ENCODE peak calls at places on chromosomes 12 and 14, in five cellular contexts. X is SK-N-SH; Y is uterus; G is prostate gland; N is CD8-positive, alpha-beta memory T cell. V is an unnamed sample.
A peak's percentile ranks its signal among the peaks of the same experiment; 100 is the strongest.

GRCh38 chr14:67674480-67675218 is at the start of gene VTI1B:
- DNase-seq in X (peak; percentile 94), G (peak; percentile 61), N (peak; percentile 82), Y (peak; percentile 87), V (peak; percentile 83)

GRCh38 chr12:26164118-26164517 is 31.3 kb upstream of the SSPN start:
- DNase-seq in Y (no peak), G (no peak), X (no peak), N (no peak), V (no peak)

GRCh38 chr12:107109726-107110518 is 16.6 kb upstream of the CRY1 start:
- DNase-seq in Y (no peak), N (no peak), X (no peak), G (no peak), V (no peak)

GRCh38 chr12:114275937-114276785 is 129.8 kb downstream of the TBX5 start:
- DNase-seq in N (no peak), Y (no peak), X (no peak), G (no peak), V (no peak)

GRCh38 chr14:102016420-102017090 is 52.2 kb downstream of the DYNC1H1 start:
- DNase-seq in G (no peak), Y (no peak), X (no peak), N (no peak), V (no peak)

GRCh38 chr14:49970474-49971147 is 77.7 kb downstream of the ARF6 start:
- DNase-seq in N (no peak), G (no peak), X (no peak), Y (no peak), V (peak; percentile 94)

GRCh38 chr14:81550001-81550642 is 16.5 kb upstream of the SEL1L start:
- DNase-seq in G (no peak), N (no peak), Y (no peak), X (no peak), V (no peak)

GRCh38 chr14:21924479-21924878 is 250.9 kb upstream of the OR4E1 start:
- DNase-seq in Y (no peak), N (peak; percentile 81), G (no peak), X (no peak), V (peak; percentile 5)

GRCh38 chr12:106138646-106139421 is at the start of gene NUAK1:
- DNase-seq in X (peak; percentile 89), G (peak; percentile 76), N (no peak), Y (peak; percentile 70), V (peak; percentile 87)

GRCh38 chr12:47207005-47207717 is 127.4 kb upstream of the AMIGO2 start:
- DNase-seq in N (peak; percentile 59), Y (no peak), X (no peak), G (no peak), V (no peak)

GRCh38 chr12:120831648-120832267 is 72.4 kb downstream of the SPPL3 start:
- DNase-seq in G (no peak), N (no peak), X (peak; percentile 27), Y (no peak), V (no peak)

GRCh38 chr14:99244960-99245340 is 27.0 kb downstream of the BCL11B start:
- DNase-seq in X (no peak), Y (no peak), N (no peak), G (no peak), V (no peak)

GRCh38 chr14:63492391-63492790 is 50.8 kb downstream of the PPP2R5E start:
- DNase-seq in X (no peak), Y (no peak), G (no peak), N (no peak), V (no peak)

DNA sequence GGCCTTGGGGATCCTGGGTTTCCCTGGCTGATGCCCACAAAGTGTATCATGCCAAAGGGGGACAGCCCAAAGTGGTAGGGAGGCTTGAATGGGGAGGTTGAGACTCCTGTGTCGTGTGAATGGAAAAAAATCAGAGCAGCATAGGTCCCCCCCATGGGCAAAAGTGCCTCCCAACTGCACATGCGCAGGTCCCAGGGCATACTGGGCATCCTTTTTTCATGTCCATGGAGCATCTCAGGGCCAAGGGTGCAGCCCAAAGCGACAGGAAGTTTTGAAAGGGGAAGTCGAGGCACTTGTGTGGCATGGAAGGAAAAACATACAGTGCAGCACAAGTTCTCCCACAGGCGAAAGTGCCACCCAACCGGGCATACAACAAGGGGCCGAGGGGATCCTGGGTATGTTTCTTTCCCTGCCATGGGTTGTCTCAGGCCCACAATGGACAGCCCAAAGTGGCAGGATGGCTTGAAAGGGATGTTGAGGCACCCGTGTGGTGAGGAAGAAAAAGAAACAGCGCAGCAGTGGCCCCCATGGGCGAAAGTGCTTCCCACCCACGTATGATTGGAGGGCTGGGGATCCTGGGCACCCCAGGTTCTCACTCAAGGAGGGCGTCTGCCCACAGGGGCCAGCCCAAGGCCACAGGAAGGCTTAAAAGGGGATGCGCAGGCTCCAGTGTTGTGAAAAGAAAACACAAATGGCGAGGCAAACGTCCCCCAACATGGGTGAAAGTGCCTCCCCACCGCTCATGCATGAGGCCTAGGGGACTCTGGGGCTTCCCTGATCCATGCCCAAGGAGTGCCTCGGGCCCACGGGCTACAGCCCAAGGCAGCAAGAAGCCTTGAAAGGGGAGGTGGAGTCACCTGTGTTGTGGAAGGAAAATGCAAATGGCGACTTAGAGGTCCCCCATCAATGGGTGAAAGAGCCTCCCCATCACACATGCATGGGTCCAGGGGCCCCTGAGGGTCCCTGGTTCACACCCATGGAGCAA is 573.7 kb downstream of the ALG10 start:
- DNase-seq in G (no peak), Y (peak; percentile 2), N (no peak), X (no peak), V (no peak)
- H3K9me3 ChIP-seq in G (no peaks in the 10 kb centered on the region), Y (peaks cover 10% of the 10 kb centered on the region), N (peaks cover 16% of the 10 kb centered on the region), X (peaks cover 4% of the 10 kb centered on the region), V (no peaks in the 10 kb centered on the region)

GRCh38 chr12:92357584-92358261 is 212.1 kb upstream of the BTG1 start:
- DNase-seq in X (no peak), Y (no peak), N (no peak), G (no peak), V (no peak)
- H3K36me3 ChIP-seq in X (no peaks in the 10 kb centered on the region), Y (no peaks in the 10 kb centered on the region), N (no peaks in the 10 kb centered on the region), G (no peaks in the 10 kb centered on the region), V (no peaks in the 10 kb centered on the region)

GRCh38 chr14:104434214-104435076 is 145.1 kb upstream of the C14orf180 start:
- DNase-seq in N (no peak), G (no peak), X (peak; percentile 23), Y (no peak), V (no peak)

GRCh38 chr14:104435147-104436046 is 144.2 kb upstream of the C14orf180 start:
- DNase-seq in N (peak; percentile 39), X (no peak), Y (no peak), G (no peak), V (no peak)

GRCh38 chr14:104437703-104438102 is 141.9 kb upstream of the C14orf180 start:
- DNase-seq in X (peak; percentile 61), N (no peak), G (no peak), Y (no peak), V (no peak)

GRCh38 chr14:104436741-104437701 is 142.5 kb upstream of the C14orf180 start:
- DNase-seq in X (peak; percentile 82), Y (no peak), N (no peak), G (no peak), V (no peak)

DNA sequence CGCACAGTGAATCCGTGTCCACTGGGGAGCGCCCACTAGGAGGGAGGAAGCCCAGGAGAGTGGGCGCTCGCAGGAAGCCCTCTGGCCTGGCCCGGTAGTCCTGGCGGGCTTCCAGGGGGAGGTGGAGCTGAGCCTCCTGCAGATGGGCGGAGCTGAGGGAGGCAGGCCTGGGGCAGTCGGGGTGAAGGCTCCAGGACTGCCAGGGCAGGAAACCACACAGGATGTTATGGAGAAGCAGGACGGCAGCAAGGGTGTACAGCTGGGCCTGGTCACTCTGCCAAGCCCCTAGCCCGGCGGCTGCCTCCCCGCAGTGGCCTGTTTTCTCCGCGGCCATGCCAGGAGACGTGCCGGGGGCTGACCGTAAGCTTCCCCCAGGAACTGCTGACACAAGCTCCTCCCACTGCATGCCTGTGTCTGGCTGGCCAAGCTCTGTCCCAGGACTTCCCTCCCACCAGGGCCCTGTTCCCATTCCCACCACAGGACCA is 143.5 kb upstream of the C14orf180 start:
- DNase-seq in Y (no peak), N (peak; percentile 38), X (peak; percentile 91), G (no peak), V (peak; percentile 95)
- H3K9me3 ChIP-seq in Y (no peaks in the 10 kb centered on the region), N (no peaks in the 10 kb centered on the region), X (no peaks in the 10 kb centered on the region), G (no peaks in the 10 kb centered on the region), V (no peaks in the 10 kb centered on the region)

DNA sequence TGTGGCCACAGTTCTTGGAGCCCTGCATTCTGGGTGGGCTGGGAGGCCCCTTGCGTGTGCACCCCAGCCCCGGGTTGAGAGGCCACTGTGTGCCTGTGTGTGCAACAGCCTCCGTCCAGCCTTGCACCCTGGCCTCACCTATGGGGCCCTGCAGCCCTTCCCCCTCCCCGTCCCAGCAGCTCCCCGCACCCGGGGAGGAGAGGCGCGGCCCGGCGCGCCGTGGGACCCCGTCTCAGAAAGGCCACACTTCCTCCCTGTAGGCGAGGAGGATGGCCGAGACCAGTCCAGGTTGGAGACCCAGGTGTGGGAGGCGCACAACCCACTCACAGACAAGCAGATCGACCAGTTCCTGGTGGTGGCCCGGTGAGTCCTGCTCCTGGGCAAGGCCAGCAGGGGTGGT is 16.6 kb upstream of the CRIP2 start:
- DNase-seq in N (no peak), Y (no peak), X (no peak), G (no peak), V (no peak)
- H3K36me3 ChIP-seq in N (no peaks in the 10 kb centered on the region), Y (no peaks in the 10 kb centered on the region), X (peaks cover 60% of the 10 kb centered on the region), G (no peaks in the 10 kb centered on the region), V (peaks cover 14% of the 10 kb centered on the region)

GRCh38 chr14:85187521-85187920 is 342.4 kb upstream of the FLRT2 start:
- DNase-seq in N (no peak), G (no peak), X (no peak), Y (no peak), V (no peak)
- H3K9me3 ChIP-seq in N (no peaks in the 10 kb centered on the region), G (no peaks in the 10 kb centered on the region), X (no peaks in the 10 kb centered on the region), Y (no peaks in the 10 kb centered on the region), V (no peaks in the 10 kb centered on the region)

DNA sequence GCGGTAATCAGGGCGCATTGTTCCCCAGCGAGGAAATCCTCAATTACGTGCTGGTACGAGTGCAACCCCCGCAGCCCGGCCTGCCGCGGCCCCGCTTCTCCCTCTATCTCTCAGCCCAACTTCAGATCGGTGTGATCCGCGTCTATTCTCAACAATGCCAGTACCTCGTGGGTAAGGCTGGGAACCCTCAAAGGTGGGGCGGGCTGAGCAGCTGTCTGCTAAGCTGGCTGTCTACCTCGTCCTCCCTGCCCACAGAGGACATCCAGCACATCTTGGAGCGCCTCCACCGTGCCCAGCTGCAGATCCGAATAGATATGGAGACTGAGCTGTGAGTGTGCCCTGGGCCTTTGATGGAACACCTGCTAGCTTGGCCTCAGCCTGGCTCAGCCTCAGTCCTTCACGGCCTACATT is 996 bp downstream of the REC8 start:
- DNase-seq in Y (no peak), N (no peak), X (peak; percentile 42), G (no peak), V (no peak)
- H3K36me3 ChIP-seq in Y (no peaks in the 10 kb centered on the region), N (peaks cover 8% of the 10 kb centered on the region), X (peaks cover 10% of the 10 kb centered on the region), G (peaks cover 10% of the 10 kb centered on the region), V (no peaks in the 10 kb centered on the region)

DNA sequence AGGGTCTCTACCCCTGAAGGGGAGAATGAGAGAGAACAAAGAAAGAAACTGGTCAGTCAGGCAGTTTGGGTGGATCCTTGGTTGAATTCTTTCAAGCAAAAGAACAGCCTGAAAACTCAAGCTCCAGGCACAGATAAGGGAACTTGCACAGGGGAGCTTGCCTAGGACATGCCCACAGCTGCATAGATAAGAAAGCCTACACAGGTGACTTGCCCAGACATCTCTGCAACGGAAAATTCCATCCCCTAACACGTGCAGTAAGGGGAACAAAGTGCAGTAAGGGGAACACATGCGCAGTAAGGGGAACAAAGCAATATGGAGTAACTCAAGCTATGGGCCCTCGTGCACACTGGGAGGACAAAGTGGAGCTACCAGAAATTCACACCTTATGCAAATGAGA is 540.1 kb upstream of the MIS18BP1 start:
- DNase-seq in G (no peak), X (no peak), Y (no peak), N (no peak), V (no peak)
- H3K9me3 ChIP-seq in G (no peaks in the 10 kb centered on the region), X (no peaks in the 10 kb centered on the region), Y (no peaks in the 10 kb centered on the region), N (no peaks in the 10 kb centered on the region), V (no peaks in the 10 kb centered on the region)

GRCh38 chr14:103680491-103681231 is 34.6 kb downstream of the XRCC3 start:
- DNase-seq in Y (no peak), G (no peak), X (no peak), N (no peak), V (no peak)
- H3K36me3 ChIP-seq in Y (no peaks in the 10 kb centered on the region), G (peaks cover 5% of the 10 kb centered on the region), X (peaks cover 73% of the 10 kb centered on the region), N (peaks cover 62% of the 10 kb centered on the region), V (peaks cover 29% of the 10 kb centered on the region)

V was measured in cardiac muscle cell.